ENCODE peak calls at places on chromosomes 11 and 22, in six cellular contexts. X, P, S, Z, T and R are unnamed samples.

GRCh38 chr11:63837027-63837688 is 1.8 kb upstream of the MARK2 start:
- DNase-seq in X (peak), P (peak), S (peak), Z (peak), T (no peak), R (peak)

GRCh38 chr11:27349919-27350318 is 13.1 kb downstream of the CCDC34 start:
- DNase-seq in X (no peak), P (no peak), S (no peak), Z (peak), T (no peak), R (no peak)

GRCh38 chr11:77661670-77662069 is 24.1 kb upstream of the CLNS1A start:
- DNase-seq in X (no peak), P (no peak), S (no peak), Z (no peak), T (no peak), R (no peak)

GRCh38 chr11:46347637-46348311 is 511 bp downstream of the DGKZ start:
- DNase-seq in X (peak), P (no peak), S (peak), Z (no peak), T (no peak), R (no peak)

GRCh38 chr22:32862083-32862482 is 60.6 kb downstream of the TIMP3 start:
- DNase-seq in X (no peak), P (no peak), S (no peak), Z (no peak), T (no peak), R (no peak)

GRCh38 chr11:61791737-61792309 is 576 bp downstream of the TMEM258 start:
- DNase-seq in X (peak), P (peak), S (peak), Z (peak), T (no peak), R (peak)

GRCh38 chr11:94786264-94787126 is 18.3 kb downstream of the AMOTL1 start:
- DNase-seq in X (peak), P (no peak), S (peak), Z (peak), T (no peak), R (peak)

GRCh38 chr22:39215070-39215396 is 29.7 kb downstream of the PDGFB start:
- DNase-seq in X (no peak), P (no peak), S (no peak), Z (no peak), T (no peak), R (no peak)

GRCh38 chr11:26247340-26247739 is 84.6 kb upstream of the ANO3 start:
- DNase-seq in X (no peak), P (no peak), S (peak), Z (no peak), T (no peak), R (peak)

GRCh38 chr11:117255966-117256365 is 23.5 kb downstream of the RNF214 start:
- DNase-seq in X (no peak), P (no peak), S (no peak), Z (no peak), T (no peak), R (no peak)

GRCh38 chr22:24427500-24428164 is at the start of gene ADORA2A:
- DNase-seq in X (no peak), P (no peak), S (peak), Z (no peak), T (peak), R (no peak)

GRCh38 chr11:96218901-96219300 is 124.1 kb downstream of the MAML2 start:
- DNase-seq in X (no peak), P (no peak), S (no peak), Z (no peak), T (no peak), R (no peak)

GRCh38 chr11:79744941-79745340 is 304.1 kb upstream of the TENM4 start:
- DNase-seq in X (no peak), P (no peak), S (no peak), Z (no peak), T (no peak), R (no peak)

GRCh38 chr11:26556582-26556981 is 15.5 kb downstream of the MUC15 start:
- DNase-seq in X (no peak), P (no peak), S (no peak), Z (no peak), T (no peak), R (no peak)

GRCh38 chr11:6576471-6577373 is 26.7 kb downstream of the RRP8 start:
- DNase-seq in X (no peak), P (no peak), S (peak), Z (no peak), T (no peak), R (peak)

GRCh38 chr11:6099577-6099976 is 7.9 kb upstream of the OR56B4 start:
- DNase-seq in X (no peak), P (no peak), S (no peak), Z (no peak), T (no peak), R (no peak)

GRCh38 chr22:29079218-29079901 is 6.5 kb downstream of the KREMEN1 start:
- DNase-seq in X (peak), P (no peak), S (no peak), Z (no peak), T (no peak), R (no peak)

GRCh38 chr11:123334925-123335324 is 95.1 kb upstream of the GRAMD1B start:
- DNase-seq in X (no peak), P (no peak), S (no peak), Z (no peak), T (no peak), R (no peak)

GRCh38 chr11:66393954-66394353 is 22.4 kb upstream of the SLC29A2 start:
- DNase-seq in X (no peak), P (no peak), S (no peak), Z (no peak), T (no peak), R (no peak)

GRCh38 chr22:24118689-24119384 is 62.5 kb upstream of the SUSD2 start:
- DNase-seq in X (no peak), P (no peak), S (no peak), Z (no peak), T (no peak), R (no peak)

GRCh38 chr11:31375866-31376265 is 6.2 kb downstream of the DNAJC24 start:
- DNase-seq in X (no peak), P (no peak), S (no peak), Z (no peak), T (no peak), R (no peak)

GRCh38 chr11:116696381-116696941 is 76.3 kb downstream of the BUD13 start:
- DNase-seq in X (no peak), P (no peak), S (peak), Z (no peak), T (no peak), R (no peak)

GRCh38 chr11:128726464-128727139 is 32.7 kb downstream of the FLI1 start:
- DNase-seq in X (no peak), P (no peak), S (no peak), Z (no peak), T (no peak), R (no peak)

GRCh38 chr11:62534779-62535545 is 11.6 kb downstream of the AHNAK start:
- DNase-seq in X (no peak), P (no peak), S (no peak), Z (no peak), T (no peak), R (no peak)

GRCh38 chr11:17138562-17138961 is 61.1 kb upstream of the RPS13 start:
- DNase-seq in X (no peak), P (no peak), S (no peak), Z (no peak), T (no peak), R (no peak)

GRCh38 chr11:77175021-77175842 is 47.2 kb downstream of the MYO7A start:
- DNase-seq in X (no peak), P (no peak), S (no peak), Z (no peak), T (no peak), R (no peak)

GRCh38 chr22:48566741-48567140 is 1260.9 kb downstream of the BRD1 start:
- DNase-seq in X (no peak), P (no peak), S (no peak), Z (no peak), T (no peak), R (no peak)

GRCh38 chr11:7677071-7677470 is 3.8 kb upstream of the CYB5R2 start:
- DNase-seq in X (no peak), P (no peak), S (no peak), Z (no peak), T (no peak), R (peak)

GRCh38 chr11:44408141-44408540 is 98.2 kb upstream of the ALX4 start:
- DNase-seq in X (no peak), P (no peak), S (no peak), Z (no peak), T (no peak), R (no peak)

GRCh38 chr11:32115406-32115805 is 24.5 kb downstream of the RCN1 start:
- DNase-seq in X (no peak), P (no peak), S (no peak), Z (no peak), T (no peak), R (no peak)

GRCh38 chr22:29979645-29980303 is 96.8 kb downstream of the MTMR3 start:
- DNase-seq in X (no peak), P (no peak), S (no peak), Z (no peak), T (peak), R (no peak)

GRCh38 chr11:126101241-126101929 is 38.7 kb upstream of the CDON start:
- DNase-seq in X (no peak), P (no peak), S (no peak), Z (no peak), T (no peak), R (no peak)

GRCh38 chr11:126100681-126101080 is 38.0 kb upstream of the CDON start:
- DNase-seq in X (no peak), P (no peak), S (no peak), Z (no peak), T (no peak), R (no peak)

GRCh38 chr11:126102436-126102894 is 39.8 kb upstream of the CDON start:
- DNase-seq in X (peak), P (no peak), S (peak), Z (peak), T (peak), R (peak)

GRCh38 chr11:126101930-126102283 is 39.2 kb upstream of the CDON start:
- DNase-seq in X (no peak), P (no peak), S (no peak), Z (no peak), T (no peak), R (no peak)

DNA sequence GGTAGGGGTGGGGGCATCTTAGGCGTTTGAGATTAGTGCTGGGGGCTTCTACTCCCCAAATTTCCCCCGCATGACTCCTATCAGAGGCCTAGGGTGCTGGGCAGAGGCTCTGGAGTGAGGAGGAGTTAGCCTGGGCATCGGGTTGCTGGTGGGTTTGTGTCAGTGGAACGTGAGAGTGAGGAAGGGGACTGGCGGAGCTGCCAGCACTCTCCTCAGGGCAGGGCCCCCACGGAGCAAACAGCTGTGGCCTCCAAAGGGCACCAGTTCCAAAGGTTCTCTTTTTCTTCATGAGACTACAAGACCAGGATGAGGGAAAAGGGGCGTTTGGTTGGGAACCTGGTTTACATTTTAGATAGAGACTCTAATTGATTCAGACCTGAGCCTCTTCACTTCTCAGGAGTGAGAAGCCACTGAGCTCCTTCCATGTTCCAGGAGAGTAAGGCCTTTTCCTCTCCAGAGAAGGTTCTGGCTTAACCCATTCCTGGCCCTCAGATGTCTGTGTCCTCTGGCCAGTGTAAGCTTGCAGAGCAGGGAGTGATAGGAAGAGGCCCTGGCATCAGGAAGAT is 35.6 kb upstream of the CDON start:
- DNase-seq in X (no peak), P (no peak), S (no peak), Z (no peak), T (no peak), R (no peak)
- TF ChIP-seq SMC3 in X (no peak), P (no peak), S (no peak), Z (no peak), T (no peak), R (no peak)

GRCh38 chr22:35991168-35991567 is 37.5 kb downstream of the RBFOX2 start:
- DNase-seq in X (no peak), P (no peak), S (no peak), Z (no peak), T (no peak), R (peak)
- TF ChIP-seq SMC3 in X (no peak), P (no peak), S (no peak), Z (no peak), T (no peak), R (no peak)

DNA sequence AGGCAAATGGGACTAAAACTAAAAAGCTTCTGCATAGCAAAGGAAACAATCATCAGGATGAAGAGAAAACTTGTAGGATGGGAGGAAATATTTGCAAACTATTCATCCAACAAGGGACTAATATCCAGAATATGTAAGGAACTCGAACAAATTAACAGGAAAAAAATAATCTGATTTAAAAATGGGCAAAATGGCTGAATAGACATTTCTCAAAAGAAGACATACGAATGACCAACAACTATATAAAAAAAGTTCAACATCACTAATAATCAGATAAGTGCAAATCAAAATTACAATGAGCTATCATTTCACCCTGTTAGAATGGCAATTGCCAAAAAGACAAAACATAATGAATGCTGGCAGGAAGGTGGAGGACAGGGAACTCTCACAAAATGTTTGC is 12.0 kb downstream of the OR52E1 start:
- DNase-seq in X (no peak), P (no peak), S (no peak), Z (no peak), T (no peak), R (no peak)
- TF ChIP-seq SMC3 in X (no peak), P (no peak), S (no peak), Z (no peak), T (no peak), R (no peak)

DNA sequence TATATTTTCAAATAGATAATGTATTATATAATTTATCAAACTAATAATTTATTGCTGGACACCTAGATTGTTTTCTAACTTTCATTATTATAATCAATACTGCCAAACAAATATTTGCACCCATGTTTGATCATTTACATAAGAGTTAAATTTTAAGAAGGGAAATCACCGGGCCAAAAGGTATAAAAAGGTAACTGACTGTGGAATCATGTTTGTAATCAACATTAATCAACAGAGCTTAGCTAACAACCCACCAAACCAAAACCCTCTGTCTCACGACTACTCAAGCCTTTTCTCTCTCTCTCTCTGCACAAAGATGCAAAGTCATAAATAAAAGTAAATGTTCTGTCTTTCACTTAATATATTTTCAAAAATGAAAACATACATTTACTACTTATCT is 14.8 kb downstream of the LPXN start:
- DNase-seq in X (no peak), P (no peak), S (no peak), Z (no peak), T (no peak), R (no peak)
- TF ChIP-seq SMC3 in X (no peak), P (no peak), S (no peak), Z (no peak), T (no peak), R (no peak)

GRCh38 chr11:72441647-72442267 is 7.4 kb upstream of the CLPB start:
- DNase-seq in X (no peak), P (no peak), S (no peak), Z (no peak), T (no peak), R (peak)

GRCh38 chr11:72443016-72443415 is 8.7 kb upstream of the CLPB start:
- DNase-seq in X (no peak), P (no peak), S (no peak), Z (no peak), T (no peak), R (peak)

GRCh38 chr11:72451836-72452376 is 17.6 kb upstream of the CLPB start:
- DNase-seq in X (no peak), P (no peak), S (no peak), Z (no peak), T (no peak), R (no peak)

GRCh38 chr11:72445423-72445822 is 11.1 kb upstream of the CLPB start:
- DNase-seq in X (no peak), P (no peak), S (no peak), Z (no peak), T (no peak), R (no peak)

DNA sequence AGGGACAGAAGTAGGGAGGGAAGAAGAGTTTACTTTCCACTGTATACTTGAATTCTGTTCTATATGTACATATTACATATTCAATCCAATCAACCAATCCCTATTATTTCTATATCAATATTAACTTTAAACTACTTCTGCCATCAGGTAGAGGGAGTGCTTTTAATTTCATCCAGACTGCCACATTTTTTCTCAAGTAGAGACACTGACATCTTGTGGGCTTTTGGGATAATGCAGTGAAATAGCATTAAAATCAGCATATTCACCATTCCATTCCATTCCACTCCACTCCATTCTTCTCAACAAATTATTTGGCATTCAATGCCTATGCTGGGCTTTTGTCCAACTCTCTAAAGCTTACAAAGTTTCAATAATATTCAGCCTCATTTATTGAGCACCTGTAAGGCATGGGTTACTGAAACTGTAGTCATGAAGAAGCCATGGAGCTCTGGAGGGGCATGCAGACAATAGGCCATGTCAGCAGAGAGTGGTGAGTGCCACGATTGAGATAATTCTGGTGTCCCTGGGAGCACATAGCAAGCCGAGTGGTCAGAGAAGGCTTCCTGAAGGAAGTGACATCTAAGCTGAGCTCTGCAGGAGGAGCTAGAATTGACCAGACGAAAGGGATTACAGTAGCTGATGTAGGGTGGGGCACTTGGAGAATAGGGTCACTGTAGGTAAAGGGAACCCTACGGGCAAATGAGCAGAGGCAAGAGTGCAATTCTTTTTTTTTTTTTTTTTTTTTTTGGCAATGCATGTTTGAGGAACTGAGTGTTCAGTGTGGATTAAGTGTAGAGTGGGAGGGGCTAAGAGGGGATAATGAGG is 12.8 kb upstream of the CLPB start:
- DNase-seq in X (peak), P (peak), S (peak), Z (peak), T (no peak), R (peak)
- TF ChIP-seq SMC3 in X (peak), P (peak), S (peak), Z (peak), T (peak), R (peak)

DNA sequence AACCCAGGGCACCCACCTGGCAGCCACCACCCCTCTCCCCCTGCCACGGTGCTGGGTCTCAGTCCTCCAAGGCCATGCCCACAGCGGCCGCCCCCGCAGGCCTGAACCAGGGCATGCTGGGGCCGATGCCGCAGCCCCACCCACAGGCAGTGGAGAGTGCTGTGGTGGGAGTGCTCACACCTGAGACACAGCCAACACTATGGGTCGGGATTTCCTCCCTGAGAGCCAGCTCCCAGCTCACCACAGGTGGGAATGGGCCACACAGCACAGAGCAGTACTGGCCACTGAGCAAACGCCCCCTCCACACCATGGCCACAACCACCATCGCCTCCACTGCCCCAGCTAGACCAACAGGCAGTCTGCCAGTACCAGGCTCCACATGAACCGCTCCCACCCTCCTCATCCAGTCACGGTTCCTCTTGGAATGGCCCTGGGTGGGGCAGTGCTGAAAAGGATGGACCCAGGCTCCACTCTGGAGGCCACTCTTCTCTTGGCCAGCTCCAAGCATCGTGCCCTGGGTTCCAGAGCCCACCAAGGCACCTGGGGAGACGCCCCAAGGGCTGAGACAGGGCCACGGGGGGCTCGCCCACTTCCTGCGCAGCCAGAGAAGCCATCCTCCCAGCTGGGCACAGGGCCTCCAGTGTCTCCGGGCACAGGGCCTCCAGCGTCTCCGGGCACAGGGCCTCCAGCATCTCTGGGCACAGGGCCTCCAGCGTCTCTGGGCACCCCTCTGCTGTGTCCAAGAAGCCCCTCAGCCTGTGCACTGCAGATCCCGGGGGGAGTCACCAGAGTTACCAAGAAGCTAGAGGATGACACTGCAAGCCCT is 14.2 kb downstream of the MOB2 start:
- DNase-seq in X (no peak), P (no peak), S (no peak), Z (no peak), T (no peak), R (no peak)
- TF ChIP-seq SMC3 in X (no peak), P (no peak), S (no peak), Z (no peak), T (no peak), R (no peak)